ENCODE peak calls at places on chromosomes 6 and 20, in nine cellular contexts. One of them, this sample, is unnamed.

GRCh38 chr20:62787866-62788265 is 8.4 kb upstream of the MRGBP start:
- DNase-seq in stimulated activated naive CD4-positive, alpha-beta T cell: no peak
- DNase-seq in thoracic aorta: no peak
- DNase-seq in T-cell: no peak
- DNase-seq in ELR: no peak
- DNase-seq in cardiac fibroblast: no peak
- DNase-seq in stimulated activated naive CD8-positive, alpha-beta T cell treated with anti-CD3 and anti-CD28 coated beads, Interleukin-15, Interleukin-2, amounts not matched to agents 100 U/mL and 50 U/mL, for 24 hours: no peak
- DNase-seq in heart left ventricle: no peak
- DNase-seq in activated effector memory CD4-positive, alpha-beta T cell treated with anti-CD3 and anti-CD28 coated beads, Interleukin-2, amount 50 U/mL, for 16 hours: no peak
- DNase-seq in this sample: no peak

GRCh38 chr6:32833599-32834155 is 4.9 kb downstream of the TAP2 start:
- DNase-seq in activated effector memory CD4-positive, alpha-beta T cell treated with anti-CD3 and anti-CD28 coated beads, Interleukin-2, amount 50 U/mL, for 16 hours: no peak
- DNase-seq in T-cell: no peak
- DNase-seq in thoracic aorta: no peak
- DNase-seq in stimulated activated naive CD4-positive, alpha-beta T cell: no peak
- DNase-seq in cardiac fibroblast: no peak
- DNase-seq in stimulated activated naive CD8-positive, alpha-beta T cell treated with anti-CD3 and anti-CD28 coated beads, Interleukin-15, Interleukin-2, amounts not matched to agents 100 U/mL and 50 U/mL, for 24 hours: no peak
- DNase-seq in heart left ventricle: no peak
- DNase-seq in ELR: no peak
- DNase-seq in this sample: no peak

GRCh38 chr6:12572884-12573824 is 143.4 kb upstream of the PHACTR1 start:
- DNase-seq in activated effector memory CD4-positive, alpha-beta T cell treated with anti-CD3 and anti-CD28 coated beads, Interleukin-2, amount 50 U/mL, for 16 hours: no peak
- DNase-seq in stimulated activated naive CD8-positive, alpha-beta T cell treated with anti-CD3 and anti-CD28 coated beads, Interleukin-15, Interleukin-2, amounts not matched to agents 100 U/mL and 50 U/mL, for 24 hours: no peak
- DNase-seq in heart left ventricle: no peak
- DNase-seq in thoracic aorta: no peak
- DNase-seq in T-cell: no peak
- DNase-seq in cardiac fibroblast: peak
- DNase-seq in ELR: peak
- DNase-seq in stimulated activated naive CD4-positive, alpha-beta T cell: no peak
- DNase-seq in this sample: no peak

GRCh38 chr6:20655317-20655716 is 121.1 kb downstream of the CDKAL1 start:
- DNase-seq in ELR: peak
- DNase-seq in stimulated activated naive CD8-positive, alpha-beta T cell treated with anti-CD3 and anti-CD28 coated beads, Interleukin-15, Interleukin-2, amounts not matched to agents 100 U/mL and 50 U/mL, for 24 hours: no peak
- DNase-seq in thoracic aorta: no peak
- DNase-seq in heart left ventricle: no peak
- DNase-seq in cardiac fibroblast: no peak
- DNase-seq in stimulated activated naive CD4-positive, alpha-beta T cell: no peak
- DNase-seq in T-cell: no peak
- DNase-seq in activated effector memory CD4-positive, alpha-beta T cell treated with anti-CD3 and anti-CD28 coated beads, Interleukin-2, amount 50 U/mL, for 16 hours: no peak
- DNase-seq in this sample: no peak

GRCh38 chr6:95767897-95768463 is 190.6 kb downstream of the MANEA start:
- DNase-seq in heart left ventricle: no peak
- DNase-seq in thoracic aorta: no peak
- DNase-seq in T-cell: no peak
- DNase-seq in stimulated activated naive CD8-positive, alpha-beta T cell treated with anti-CD3 and anti-CD28 coated beads, Interleukin-15, Interleukin-2, amounts not matched to agents 100 U/mL and 50 U/mL, for 24 hours: no peak
- DNase-seq in ELR: no peak
- DNase-seq in stimulated activated naive CD4-positive, alpha-beta T cell: no peak
- DNase-seq in activated effector memory CD4-positive, alpha-beta T cell treated with anti-CD3 and anti-CD28 coated beads, Interleukin-2, amount 50 U/mL, for 16 hours: no peak
- DNase-seq in cardiac fibroblast: no peak
- DNase-seq in this sample: no peak

GRCh38 chr6:61210549-61210948 is 1075.5 kb downstream of the KHDRBS2 start:
- DNase-seq in ELR: peak
- DNase-seq in T-cell: no peak
- DNase-seq in thoracic aorta: no peak
- DNase-seq in stimulated activated naive CD8-positive, alpha-beta T cell treated with anti-CD3 and anti-CD28 coated beads, Interleukin-15, Interleukin-2, amounts not matched to agents 100 U/mL and 50 U/mL, for 24 hours: no peak
- DNase-seq in heart left ventricle: no peak
- DNase-seq in cardiac fibroblast: no peak
- DNase-seq in activated effector memory CD4-positive, alpha-beta T cell treated with anti-CD3 and anti-CD28 coated beads, Interleukin-2, amount 50 U/mL, for 16 hours: no peak
- DNase-seq in stimulated activated naive CD4-positive, alpha-beta T cell: no peak
- DNase-seq in this sample: no peak

GRCh38 chr6:153435787-153436186 is 304.7 kb upstream of the RGS17 start:
- DNase-seq in cardiac fibroblast: no peak
- DNase-seq in ELR: peak
- DNase-seq in heart left ventricle: no peak
- DNase-seq in stimulated activated naive CD8-positive, alpha-beta T cell treated with anti-CD3 and anti-CD28 coated beads, Interleukin-15, Interleukin-2, amounts not matched to agents 100 U/mL and 50 U/mL, for 24 hours: no peak
- DNase-seq in T-cell: no peak
- DNase-seq in stimulated activated naive CD4-positive, alpha-beta T cell: no peak
- DNase-seq in activated effector memory CD4-positive, alpha-beta T cell treated with anti-CD3 and anti-CD28 coated beads, Interleukin-2, amount 50 U/mL, for 16 hours: no peak
- DNase-seq in thoracic aorta: no peak
- DNase-seq in this sample: no peak

GRCh38 chr6:14881399-14881798 is 364.5 kb upstream of the JARID2 start:
- DNase-seq in ELR: peak
- DNase-seq in activated effector memory CD4-positive, alpha-beta T cell treated with anti-CD3 and anti-CD28 coated beads, Interleukin-2, amount 50 U/mL, for 16 hours: no peak
- DNase-seq in stimulated activated naive CD8-positive, alpha-beta T cell treated with anti-CD3 and anti-CD28 coated beads, Interleukin-15, Interleukin-2, amounts not matched to agents 100 U/mL and 50 U/mL, for 24 hours: no peak
- DNase-seq in stimulated activated naive CD4-positive, alpha-beta T cell: no peak
- DNase-seq in T-cell: no peak
- DNase-seq in cardiac fibroblast: peak
- DNase-seq in thoracic aorta: no peak
- DNase-seq in heart left ventricle: no peak
- DNase-seq in this sample: no peak

This sample was measured in heart right ventricle.